ENCODE peak calls at places on chromosomes 7 and 10, in six cellular contexts. P is astrocyte of the cerebellum, Y is GM12878, L is tibial nerve, F is colonic mucosa, I is Caco-2. T is an unnamed sample.

GRCh38 chr7:91940171-91940570 is 491 bp upstream of the AKAP9 start:
- DNase-seq in P (no peak), Y (no peak), L (no peak), F (peak; percentile 33), I (peak; percentile 49), T (no peak)

GRCh38 chr10:52617346-52617745 is 155.2 kb downstream of the MBL2 start:
- DNase-seq in P (no peak), Y (no peak), L (no peak), F (no peak), I (no peak), T (no peak)

GRCh38 chr10:47457826-47458225 is 26.1 kb downstream of the ANXA8 start:
- DNase-seq in P (no peak), Y (no peak), L (no peak), F (no peak), I (no peak), T (no peak)

GRCh38 chr10:23343591-23344225 is 889 bp downstream of the C10orf67 start:
- DNase-seq in P (no peak), Y (no peak), L (peak; percentile 30), F (peak; percentile 56), I (peak; percentile 52), T (no peak)

GRCh38 chr10:18486444-18486843 is 164.9 kb downstream of the NSUN6 start:
- DNase-seq in P (no peak), Y (no peak), L (no peak), F (no peak), I (no peak), T (no peak)

GRCh38 chr10:17435187-17435586 is 19.2 kb downstream of the ST8SIA6 start:
- DNase-seq in P (no peak), Y (no peak), L (no peak), F (no peak), I (no peak), T (no peak)

GRCh38 chr7:117830422-117830954 is 42.8 kb downstream of the CTTNBP2 start:
- DNase-seq in P (no peak), Y (no peak), L (no peak), F (no peak), I (no peak), T (no peak)

GRCh38 chr7:43039346-43039745 is 73.1 kb upstream of the HECW1 start:
- DNase-seq in P (no peak), Y (no peak), L (no peak), F (no peak), I (no peak), T (peak; percentile 15)

GRCh38 chr7:151299530-151299929 is 42.1 kb upstream of the NUB1 start:
- DNase-seq in P (no peak), Y (no peak), L (no peak), F (no peak), I (no peak), T (no peak)

GRCh38 chr7:128215281-128215680 is 25.8 kb upstream of the LEP start:
- DNase-seq in P (peak; percentile 51), Y (no peak), L (no peak), F (no peak), I (no peak), T (peak; percentile 72)

GRCh38 chr10:89475567-89475966 is 59.8 kb downstream of the SLC16A12 start:
- DNase-seq in P (no peak), Y (no peak), L (no peak), F (no peak), I (no peak), T (no peak)

GRCh38 chr7:14902589-14902963 is at the start of gene DGKB:
- DNase-seq in P (peak; percentile 22), Y (no peak), L (no peak), F (no peak), I (no peak), T (peak; percentile 25)

GRCh38 chr7:99789441-99790070 is 5.6 kb upstream of the CYP3A4 start:
- DNase-seq in P (no peak), Y (no peak), L (no peak), F (no peak), I (no peak), T (no peak)

GRCh38 chr7:78768859-78769258 is 684.6 kb downstream of the MAGI2 start:
- DNase-seq in P (no peak), Y (no peak), L (no peak), F (no peak), I (no peak), T (no peak)

GRCh38 chr7:44911911-44912310 is 26.6 kb upstream of the PURB start:
- DNase-seq in P (no peak), Y (no peak), L (no peak), F (no peak), I (no peak), T (no peak)
- TF ChIP-seq CTCF in P (no peak), Y (no peak), L (no peak), F (no peak), I (no peak), T (no peak)

DNA sequence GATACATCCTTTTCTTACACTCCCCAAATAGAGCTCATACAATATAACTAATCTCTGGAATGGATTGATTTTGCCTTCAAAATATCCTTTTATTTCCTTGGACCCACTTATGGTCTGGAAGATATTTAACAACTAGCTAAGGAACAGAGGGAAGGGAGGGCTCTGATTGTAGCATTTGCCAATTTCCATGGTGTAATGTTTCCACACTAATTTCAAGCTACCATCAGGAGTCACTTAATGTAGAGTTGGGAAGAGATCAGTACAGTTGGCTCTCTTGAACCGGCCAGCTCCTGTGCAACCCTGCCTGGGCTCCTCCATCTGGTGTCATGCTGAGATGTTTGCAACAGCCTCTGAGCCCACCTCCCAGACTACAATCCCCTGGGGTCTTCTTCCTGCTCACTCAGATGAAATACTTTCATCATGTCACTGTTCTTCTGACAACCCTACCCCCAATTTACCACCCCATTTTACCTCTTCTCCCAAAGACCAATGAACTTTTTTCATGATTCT is 8.0 kb upstream of the IL6 start:
- DNase-seq in P (no peak), Y (no peak), L (no peak), F (no peak), I (no peak), T (no peak)
- TF ChIP-seq CTCF in P (no peak), Y (no peak), L (no peak), F (no peak), I (no peak), T (no peak)

GRCh38 chr10:30270247-30270646 is 78.8 kb downstream of the MTPAP start:
- DNase-seq in P (no peak), Y (no peak), L (no peak), F (no peak), I (no peak), T (no peak)
- TF ChIP-seq CTCF in P (no peak), Y (no peak), L (no peak), F (no peak), I (no peak), T (peak; percentile 17)

GRCh38 chr7:16471933-16472332 is 6.4 kb upstream of the SOSTDC1 start:
- DNase-seq in P (no peak), Y (no peak), L (no peak), F (no peak), I (no peak), T (no peak)
- TF ChIP-seq CTCF in P (peak; percentile 3), Y (no peak), L (no peak), F (no peak), I (no peak), T (no peak)

GRCh38 chr10:66586073-66586472 is 339.8 kb upstream of the LRRTM3 start:
- DNase-seq in P (peak; percentile 5), Y (no peak), L (no peak), F (peak; percentile 18), I (peak; percentile 21), T (no peak)
- TF ChIP-seq CTCF in P (peak; percentile 32), Y (no peak), L (no peak), F (no peak), I (peak; percentile 26), T (no peak)

GRCh38 chr7:22452142-22452763 is 47.7 kb downstream of the STEAP1B start:
- DNase-seq in P (no peak), Y (no peak), L (no peak), F (peak; percentile 81), I (peak; percentile 60), T (no peak)
- TF ChIP-seq CTCF in P (peak; percentile 82), Y (peak; percentile 81), L (peak; percentile 35), F (peak; percentile 60), I (peak; percentile 67), T (peak; percentile 78)

DNA sequence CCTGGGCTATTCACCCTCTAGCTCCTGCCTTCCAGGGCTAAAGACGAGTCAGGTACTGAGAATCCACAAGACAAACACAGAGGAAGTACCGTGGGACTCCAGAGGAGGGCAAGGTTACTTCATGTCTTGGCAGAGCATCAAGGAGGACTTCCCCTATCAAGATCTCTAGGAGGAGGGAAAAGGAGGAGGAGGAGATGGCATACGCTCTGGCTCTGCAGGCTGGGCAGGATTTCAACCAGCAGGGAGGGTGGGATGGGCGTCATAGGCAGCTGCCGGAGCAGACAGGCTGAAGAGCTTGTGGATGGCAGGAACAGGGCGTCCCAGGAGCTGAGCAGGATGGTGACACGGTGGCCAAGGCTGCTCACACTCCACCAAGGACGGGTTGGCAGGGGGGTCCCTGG is 21.3 kb downstream of the MDH2 start:
- DNase-seq in P (peak; percentile 80), Y (no peak), L (no peak), F (peak; percentile 68), I (peak; percentile 57), T (peak; percentile 85)
- TF ChIP-seq CTCF in P (peak; percentile 37), Y (no peak), L (peak; percentile 41), F (no peak), I (no peak), T (peak; percentile 42)

T was measured in AG09319.